ENCODE peak calls at places on chromosomes 1 and 21, in eight cellular contexts. D, G, W, Q, M, F, E and L are unnamed samples.
A peak's percentile ranks its signal among the peaks of the same experiment; 100 is the strongest.

GRCh38 chr1:117638141-117638540 is 32.3 kb downstream of the TENT5C start:
- DNase-seq in D (peak; percentile 71), G (peak; percentile 32), W (no peak), Q (no peak), M (no peak), F (no peak), E (no peak), L (no peak)

GRCh38 chr1:109498161-109498801 is 4.4 kb downstream of the CYB561D1 start:
- DNase-seq in D (peak; percentile 68), G (no peak), W (no peak), Q (no peak), M (no peak), F (peak; percentile 24), E (peak; percentile 48), L (no peak)

GRCh38 chr1:207848234-207848633 is 62.7 kb downstream of the CD34 start:
- DNase-seq in D (no peak), G (no peak), W (no peak), Q (peak; percentile 73), M (peak; percentile 58), F (peak; percentile 94), E (peak; percentile 90), L (peak; percentile 56)

GRCh38 chr1:204224655-204225054 is 10.9 kb upstream of the GOLT1A start:
- DNase-seq in D (no peak), G (no peak), W (no peak), Q (peak; percentile 3), M (no peak), F (no peak), E (no peak), L (no peak)

GRCh38 chr1:230750576-230750975 is 3.4 kb downstream of the CAPN9 start:
- DNase-seq in D (no peak), G (peak; percentile 56), W (no peak), Q (peak; percentile 62), M (no peak), F (no peak), E (no peak), L (no peak)

GRCh38 chr1:246971322-246971721 is 36.5 kb downstream of the ZNF695 start:
- DNase-seq in D (peak; percentile 25), G (no peak), W (no peak), Q (peak; percentile 63), M (peak; percentile 25), F (peak; percentile 50), E (peak; percentile 42), L (peak; percentile 22)

GRCh38 chr1:241972703-241973375 is 15.3 kb downstream of the BECN2 start:
- DNase-seq in D (no peak), G (no peak), W (no peak), Q (no peak), M (no peak), F (no peak), E (no peak), L (no peak)

GRCh38 chr1:10866314-10867091 is 70.1 kb upstream of the CASZ1 start:
- DNase-seq in D (no peak), G (no peak), W (no peak), Q (no peak), M (peak; percentile 33), F (no peak), E (no peak), L (no peak)

GRCh38 chr1:205313681-205314308 is 7.8 kb downstream of the NUAK2 start:
- DNase-seq in D (no peak), G (no peak), W (no peak), Q (peak; percentile 35), M (peak; percentile 35), F (peak; percentile 64), E (peak; percentile 67), L (no peak)

GRCh38 chr1:20540281-20540680 is 12.1 kb upstream of the FAM43B start:
- DNase-seq in D (no peak), G (no peak), W (no peak), Q (no peak), M (no peak), F (no peak), E (no peak), L (no peak)

GRCh38 chr1:229196404-229197224 is 74.3 kb upstream of the RAB4A start:
- DNase-seq in D (no peak), G (no peak), W (no peak), Q (no peak), M (no peak), F (no peak), E (no peak), L (no peak)

GRCh38 chr1:75053207-75053606 is 81.0 kb upstream of the LHX8 start:
- DNase-seq in D (no peak), G (no peak), W (no peak), Q (no peak), M (no peak), F (no peak), E (peak; percentile 14), L (no peak)

GRCh38 chr1:172845371-172845770 is 186.5 kb downstream of the FASLG start:
- DNase-seq in D (no peak), G (no peak), W (no peak), Q (no peak), M (no peak), F (no peak), E (no peak), L (no peak)

GRCh38 chr1:40766017-40766416 is 17.6 kb upstream of the KCNQ4 start:
- DNase-seq in D (no peak), G (no peak), W (no peak), Q (no peak), M (no peak), F (no peak), E (no peak), L (no peak)

GRCh38 chr1:16918371-16918770 is 3.4 kb upstream of the CROCC start:
- DNase-seq in D (no peak), G (no peak), W (peak; percentile 41), Q (no peak), M (no peak), F (no peak), E (no peak), L (no peak)

GRCh38 chr1:117045644-117046043 is 14.5 kb upstream of the TTF2 start:
- DNase-seq in D (no peak), G (no peak), W (no peak), Q (no peak), M (no peak), F (no peak), E (peak; percentile 64), L (no peak)

GRCh38 chr1:57007948-57008347 is 42.1 kb upstream of the C8B start:
- DNase-seq in D (no peak), G (no peak), W (no peak), Q (no peak), M (no peak), F (no peak), E (no peak), L (no peak)

GRCh38 chr21:38470762-38471161 is 27.5 kb downstream of the ERG start:
- DNase-seq in D (no peak), G (no peak), W (no peak), Q (no peak), M (no peak), F (no peak), E (peak; percentile 80), L (no peak)

GRCh38 chr1:152182942-152183341 is 23.9 kb upstream of the RPTN start:
- DNase-seq in D (no peak), G (no peak), W (no peak), Q (no peak), M (peak; percentile 65), F (no peak), E (peak; percentile 18), L (no peak)

GRCh38 chr1:75797606-75798216 is 1.0 kb downstream of the MSH4 start:
- DNase-seq in D (no peak), G (no peak), W (no peak), Q (no peak), M (no peak), F (no peak), E (no peak), L (no peak)

GRCh38 chr1:75396745-75397144 is 214.2 kb downstream of the SLC44A5 start:
- DNase-seq in D (no peak), G (no peak), W (no peak), Q (no peak), M (no peak), F (no peak), E (no peak), L (no peak)

DNA sequence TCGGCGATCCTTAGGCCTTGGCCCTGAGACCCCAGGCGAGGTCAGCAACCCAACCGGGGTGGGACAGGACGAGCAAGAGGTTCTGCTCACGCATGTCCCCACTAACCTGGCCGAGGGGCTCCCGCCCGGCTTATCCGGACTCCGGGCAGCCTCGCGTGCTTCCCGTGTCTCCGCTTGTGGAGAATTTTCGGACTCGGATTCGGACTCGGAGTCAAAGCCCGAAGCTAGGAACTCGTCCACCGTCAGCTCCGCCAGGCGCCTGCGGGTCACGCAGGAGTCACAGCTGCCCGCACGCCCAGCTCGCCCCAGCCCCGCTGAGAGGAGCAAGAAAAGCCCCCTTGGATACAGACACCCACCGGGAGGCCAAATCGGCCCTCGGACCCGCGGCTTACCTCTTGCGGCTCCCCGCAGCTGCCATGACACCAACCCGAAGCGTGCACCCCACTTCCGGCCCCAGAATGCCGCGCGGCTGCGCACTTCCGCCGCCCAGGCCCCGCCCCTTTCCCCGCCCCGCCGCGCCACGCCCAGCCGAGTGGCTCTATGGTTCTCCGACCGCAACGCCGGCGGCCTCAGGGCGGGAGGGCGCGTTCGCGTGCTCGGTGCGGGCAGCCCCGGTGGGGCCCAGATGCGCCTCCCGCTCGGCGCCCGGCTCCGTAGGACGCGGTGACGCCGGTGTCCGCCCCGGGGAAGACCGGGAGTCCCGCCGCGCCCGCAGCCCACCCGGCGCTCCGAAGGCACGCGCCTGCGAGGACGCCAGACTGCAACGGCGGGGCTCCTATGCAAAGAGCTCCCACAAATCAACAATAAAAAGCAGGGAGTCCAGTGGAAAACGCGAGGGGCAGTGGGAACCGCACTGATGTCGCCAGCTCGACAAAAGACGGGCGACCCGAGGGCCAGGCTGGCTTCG is at the start of gene NOC2L:
- DNase-seq in D (peak; percentile 89), G (peak; percentile 97), W (peak; percentile 96), Q (peak; percentile 96), M (peak; percentile 90), F (peak; percentile 91), E (peak; percentile 82), L (no peak)
- TF ChIP-seq POLR2AphosphoS5 in D (peak; percentile 56), G (peak; percentile 30), W (peak; percentile 15), Q (peak; percentile 44), M (peak; percentile 88), F (peak; percentile 74), E (peak; percentile 90), L (peak; percentile 77)

GRCh38 chr21:9772348-9772672 is 749.1 kb upstream of the TPTE start:
- DNase-seq in D (no peak), G (peak; percentile 80), W (no peak), Q (no peak), M (no peak), F (no peak), E (no peak), L (no peak)
- H3K9me3 ChIP-seq in D (peaks cover 3% of the 10 kb centered on the region), G (peaks cover 58% of the 10 kb centered on the region), W (peaks cover 22% of the 10 kb centered on the region), Q (peaks cover 88% of the 10 kb centered on the region), M (no peaks in the 10 kb centered on the region), F (peaks cover 5% of the 10 kb centered on the region), E (peaks cover 33% of the 10 kb centered on the region), L (no peaks in the 10 kb centered on the region)

GRCh38 chr1:216420263-216420662 is 3.0 kb downstream of the USH2A start:
- DNase-seq in D (no peak), G (no peak), W (no peak), Q (no peak), M (no peak), F (no peak), E (no peak), L (no peak)

GRCh38 chr1:216420746-216421145 is 2.5 kb downstream of the USH2A start:
- DNase-seq in D (no peak), G (no peak), W (no peak), Q (no peak), M (no peak), F (no peak), E (no peak), L (no peak)

GRCh38 chr1:216416488-216416887 is 6.8 kb downstream of the USH2A start:
- DNase-seq in D (no peak), G (no peak), W (no peak), Q (no peak), M (no peak), F (no peak), E (no peak), L (no peak)
- TF ChIP-seq POLR2AphosphoS5 in D (no peak), G (no peak), W (no peak), Q (no peak), M (no peak), F (no peak), E (no peak), L (no peak)

GRCh38 chr1:83053446-83053845 is 945.5 kb downstream of the TTLL7 start:
- DNase-seq in D (no peak), G (no peak), W (no peak), Q (no peak), M (no peak), F (no peak), E (no peak), L (no peak)
- H3K9me3 ChIP-seq in D (no peaks in the 10 kb centered on the region), G (no peaks in the 10 kb centered on the region), W (no peaks in the 10 kb centered on the region), Q (peaks cover 12% of the 10 kb centered on the region), M (no peaks in the 10 kb centered on the region), F (no peaks in the 10 kb centered on the region), E (no peaks in the 10 kb centered on the region), L (peaks cover 5% of the 10 kb centered on the region)